ENCODE peak calls at places on chromosomes 2 and 18, in eight cellular contexts. D, R, S, Z, C, Q, G and X are unnamed samples.

GRCh38 chr18:59988098-59988706 is 88.4 kb downstream of the PMAIP1 start:
- DNase-seq in R (peak), Z (peak), C (no peak), D (peak), G (no peak), Q (peak), S (peak), X (peak)

GRCh38 chr2:42186378-42186777 is 17.2 kb downstream of the EML4 start:
- DNase-seq in C (no peak), Q (peak), Z (no peak), R (no peak), G (no peak), S (no peak), D (no peak), X (no peak)

GRCh38 chr2:230949966-230950832 is 25.2 kb upstream of the GPR55 start:
- DNase-seq in D (no peak), C (no peak), S (peak), R (no peak), G (no peak), Q (no peak), Z (no peak), X (no peak)

GRCh38 chr18:76307293-76307690 is 187.8 kb downstream of the ZNF516 start:
- DNase-seq in Z (no peak), R (no peak), D (no peak), Q (no peak), G (no peak), C (no peak), S (no peak), X (no peak)

GRCh38 chr2:42809876-42810125 is 17.4 kb upstream of the HAAO start:
- DNase-seq in C (peak), Q (peak), G (no peak), S (no peak), R (peak), D (peak), Z (peak), X (peak)

GRCh38 chr2:158459161-158460003 is 2.6 kb downstream of the PKP4 start:
- DNase-seq in Z (peak), S (no peak), G (no peak), D (peak), C (no peak), R (no peak), Q (peak), X (no peak)

GRCh38 chr18:9950289-9951016 is 36.6 kb downstream of the VAPA start:
- DNase-seq in Q (peak), R (no peak), D (peak), C (no peak), G (no peak), Z (peak), S (no peak), X (no peak)

GRCh38 chr2:237695201-237695780 is 67.9 kb downstream of the LRRFIP1 start:
- DNase-seq in Z (peak), S (no peak), C (no peak), G (peak), R (no peak), Q (peak), D (peak), X (no peak)

GRCh38 chr2:10490806-10491291 is 42.7 kb upstream of the ODC1 start:
- DNase-seq in G (peak), R (peak), S (no peak), D (no peak), C (peak), Q (no peak), Z (no peak), X (no peak)

GRCh38 chr2:129062160-129062912 is 743.7 kb upstream of the HS6ST1 start:
- DNase-seq in R (no peak), D (no peak), S (no peak), G (no peak), C (no peak), Z (peak), Q (no peak), X (no peak)

GRCh38 chr2:88724643-88725332 is 33.3 kb downstream of the RPIA start:
- DNase-seq in D (no peak), G (no peak), S (no peak), Z (no peak), R (no peak), C (no peak), Q (no peak), X (no peak)

GRCh38 chr2:133836220-133836619 is 268.0 kb upstream of the NCKAP5 start:
- DNase-seq in R (no peak), Z (no peak), G (no peak), S (peak), Q (no peak), C (no peak), D (no peak), X (no peak)

GRCh38 chr2:193738892-193739291 is 1544.2 kb upstream of the TMEFF2 start:
- DNase-seq in D (no peak), R (no peak), Q (no peak), Z (no peak), S (no peak), C (no peak), G (no peak), X (no peak)

GRCh38 chr2:205758051-205758450 is 75.8 kb downstream of the NRP2 start:
- DNase-seq in G (no peak), S (no peak), C (no peak), D (peak), R (no peak), Z (peak), Q (peak), X (no peak)

GRCh38 chr18:8049147-8049546 is 482.0 kb downstream of the PTPRM start:
- DNase-seq in Z (no peak), S (no peak), D (peak), G (no peak), Q (no peak), R (no peak), C (no peak), X (no peak)

GRCh38 chr2:154978244-154978643 is 279.7 kb downstream of the KCNJ3 start:
- DNase-seq in S (no peak), R (no peak), G (no peak), Q (no peak), C (no peak), Z (no peak), D (no peak), X (no peak)

GRCh38 chr2:230706053-230706498 is 6.6 kb upstream of the CAB39 start:
- DNase-seq in G (no peak), D (peak), S (no peak), C (peak), Q (no peak), Z (no peak), R (no peak), X (no peak)

GRCh38 chr18:41140506-41140905 is 814.5 kb upstream of the PIK3C3 start:
- DNase-seq in R (no peak), C (no peak), G (no peak), Q (no peak), D (no peak), Z (no peak), S (no peak), X (no peak)

GRCh38 chr2:44684559-44684958 is 256.9 kb upstream of the SIX3 start:
- DNase-seq in D (no peak), C (no peak), Z (no peak), Q (no peak), S (no peak), R (no peak), G (no peak), X (no peak)

GRCh38 chr2:20350105-20350712 is 435 bp downstream of the PUM2 start:
- DNase-seq in Q (no peak), R (no peak), S (peak), D (peak), C (peak), G (no peak), Z (no peak), X (peak)

GRCh38 chr18:41378628-41379027 is 576.4 kb upstream of the PIK3C3 start:
- DNase-seq in D (peak), Q (peak), R (no peak), G (peak), Z (peak), C (no peak), S (no peak), X (no peak)

GRCh38 chr2:159637988-159638501 is 21.7 kb upstream of the BAZ2B start:
- DNase-seq in G (no peak), D (peak), C (no peak), S (no peak), R (no peak), Q (peak), Z (peak), X (no peak)

GRCh38 chr2:18991177-18992168 is 366.9 kb downstream of the OSR1 start:
- DNase-seq in S (no peak), Z (peak), R (peak), Q (peak), C (no peak), G (peak), D (peak), X (no peak)

GRCh38 chr2:18987021-18987420 is 371.4 kb downstream of the OSR1 start:
- DNase-seq in Z (peak), D (no peak), Q (peak), S (no peak), R (no peak), C (no peak), G (no peak), X (no peak)

GRCh38 chr2:18988557-18989232 is 369.7 kb downstream of the OSR1 start:
- DNase-seq in C (no peak), G (no peak), S (no peak), D (no peak), R (no peak), Q (peak), Z (peak), X (no peak)

GRCh38 chr2:18986046-18986445 is 372.4 kb downstream of the OSR1 start:
- DNase-seq in D (no peak), C (no peak), G (no peak), S (no peak), R (no peak), Z (no peak), Q (no peak), X (no peak)

DNA sequence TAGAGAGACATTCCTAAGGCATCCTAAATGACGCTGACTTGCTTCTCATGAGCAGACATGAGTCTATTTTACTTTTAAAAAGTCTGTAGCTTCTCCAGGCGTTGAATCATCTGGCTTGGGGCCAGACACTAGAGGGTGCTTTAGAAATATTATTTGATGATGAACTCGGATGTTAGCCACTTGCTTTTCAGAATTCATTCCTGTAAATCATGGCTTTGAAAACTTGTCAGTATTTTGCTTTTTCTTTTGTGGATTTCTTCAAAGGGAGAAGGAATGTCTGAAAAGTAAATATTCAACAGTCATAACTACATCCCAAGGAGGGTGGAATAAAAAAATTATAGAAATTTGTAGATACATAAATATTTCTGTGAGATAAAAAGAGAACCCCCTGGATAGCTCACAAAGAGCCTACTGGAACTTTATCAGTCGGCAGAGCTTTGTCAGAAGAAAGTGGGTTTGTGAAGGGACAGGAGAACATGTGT is 370.8 kb downstream of the OSR1 start:
- DNase-seq in D (peak), G (peak), S (no peak), C (no peak), Z (peak), R (peak), Q (peak), X (no peak)
- TF ChIP-seq CTCF in D (peak), G (peak), S (no peak), C (no peak), Z (peak), R (no peak), Q (peak), X (no peak)

DNA sequence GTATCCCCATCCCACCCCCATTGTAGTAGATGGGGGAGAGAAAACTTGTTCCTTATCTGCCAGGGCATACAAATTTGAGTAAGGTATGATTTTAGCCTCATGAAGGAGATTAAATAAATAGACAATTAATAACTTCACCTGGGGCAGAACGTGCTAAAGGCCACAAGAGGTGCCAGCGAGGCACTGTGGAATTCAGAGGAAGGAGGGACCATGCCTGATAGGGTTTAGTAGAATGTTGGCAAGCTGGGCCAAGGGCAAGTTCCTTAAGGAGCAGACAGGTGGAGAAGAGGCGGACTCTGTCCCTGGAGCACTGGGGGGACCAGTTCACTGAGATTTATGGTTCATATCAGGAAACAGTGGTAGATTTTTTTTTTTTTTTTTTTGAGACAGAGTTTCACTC is 22.5 kb downstream of the STAMBP start:
- DNase-seq in D (peak), G (no peak), Z (no peak), R (no peak), S (no peak), C (no peak), Q (no peak), X (no peak)
- TF ChIP-seq CTCF in D (peak), G (peak), Z (peak), R (no peak), S (peak), C (peak), Q (peak), X (peak)

GRCh38 chr2:21642647-21643046 is 518.9 kb downstream of the TDRD15 start:
- DNase-seq in C (no peak), Z (no peak), D (no peak), S (no peak), R (no peak), Q (no peak), G (no peak), X (no peak)

GRCh38 chr2:21650566-21650965 is 526.8 kb downstream of the TDRD15 start:
- DNase-seq in S (no peak), Q (no peak), G (no peak), D (no peak), R (no peak), C (no peak), Z (no peak), X (no peak)

GRCh38 chr2:21643180-21643579 is 519.4 kb downstream of the TDRD15 start:
- DNase-seq in S (no peak), Z (peak), C (no peak), D (no peak), R (no peak), Q (no peak), G (peak), X (no peak)

GRCh38 chr2:21646449-21646848 is 522.7 kb downstream of the TDRD15 start:
- DNase-seq in G (no peak), S (no peak), Q (no peak), D (no peak), C (no peak), Z (no peak), R (no peak), X (no peak)
- TF ChIP-seq CTCF in G (no peak), S (no peak), Q (no peak), D (no peak), C (no peak), Z (no peak), R (no peak), X (no peak)

GRCh38 chr2:70498528-70498927 is 55.1 kb downstream of the TGFA start:
- DNase-seq in R (no peak), G (no peak), D (no peak), Z (no peak), S (no peak), C (no peak), Q (no peak), X (no peak)

GRCh38 chr2:70499253-70499652 is 54.4 kb downstream of the TGFA start:
- DNase-seq in D (no peak), C (no peak), Z (no peak), Q (no peak), R (no peak), S (no peak), G (no peak), X (no peak)

GRCh38 chr2:70496819-70497218 is 56.8 kb downstream of the TGFA start:
- DNase-seq in S (no peak), Q (no peak), Z (no peak), D (peak), G (no peak), R (no peak), C (no peak), X (no peak)

GRCh38 chr2:70501215-70501614 is 52.4 kb downstream of the TGFA start:
- DNase-seq in R (no peak), D (no peak), Z (no peak), Q (no peak), C (no peak), G (no peak), S (no peak), X (no peak)

GRCh38 chr2:70498054-70498453 is 55.6 kb downstream of the TGFA start:
- DNase-seq in Z (no peak), R (no peak), G (no peak), S (no peak), D (peak), C (no peak), Q (no peak), X (no peak)
- TF ChIP-seq CTCF in Z (no peak), R (peak), G (no peak), S (no peak), D (peak), C (no peak), Q (peak), X (peak)